ENCODE peak calls at places on chromosomes 5 and 9, in four cellular contexts. H, D, G and B are unnamed samples.

GRCh38 chr9:101387871-101388506 is 3.2 kb upstream of the BAAT start:
- DNase-seq in G (peak; percentile 73), D (no peak), H (peak; percentile 25), B (peak; percentile 28)

GRCh38 chr9:14061921-14062320 is 252.0 kb downstream of the NFIB start:
- DNase-seq in H (no peak), G (no peak), D (no peak), B (no peak)

GRCh38 chr9:34869390-34869789 is 88.7 kb upstream of the PHF24 start:
- DNase-seq in H (no peak), G (peak; percentile 26), D (no peak), B (peak; percentile 36)

GRCh38 chr5:78746990-78747389 is 98.4 kb upstream of the LHFPL2 start:
- DNase-seq in D (no peak), G (no peak), H (no peak), B (no peak)

GRCh38 chr5:81409361-81409760 is 15.4 kb upstream of the ACOT12 start:
- DNase-seq in G (no peak), D (no peak), H (no peak), B (no peak)

GRCh38 chr5:66553368-66553912 is 42.8 kb upstream of the MAST4 start:
- DNase-seq in H (no peak), D (no peak), G (no peak), B (no peak)

GRCh38 chr9:5515261-5515650 is 4.9 kb downstream of the PDCD1LG2 start:
- DNase-seq in G (no peak), D (no peak), H (no peak), B (no peak)

GRCh38 chr5:56202483-56202882 is 30.6 kb downstream of the ANKRD55 start:
- DNase-seq in H (no peak), G (no peak), D (no peak), B (no peak)

GRCh38 chr5:61347088-61347487 is 15.0 kb downstream of the ZSWIM6 start:
- DNase-seq in H (no peak), G (no peak), D (no peak), B (no peak)

GRCh38 chr5:179343902-179344300 is 1.4 kb downstream of the ADAMTS2 start:
- DNase-seq in G (peak; percentile 76), D (peak; percentile 84), H (peak; percentile 65), B (no peak)

GRCh38 chr9:137945581-137945980 is 68.0 kb downstream of the CACNA1B start:
- DNase-seq in G (peak; percentile 21), D (no peak), H (no peak), B (no peak)

GRCh38 chr5:6082685-6083084 is 295.7 kb downstream of the MED10 start:
- DNase-seq in G (no peak), D (no peak), H (no peak), B (no peak)

GRCh38 chr9:133115604-133116345 is 5.3 kb downstream of the RALGDS start:
- DNase-seq in G (peak; percentile 61), D (no peak), H (peak; percentile 81), B (peak; percentile 94)

GRCh38 chr5:90387508-90387907 is 22.0 kb downstream of the CETN3 start:
- DNase-seq in H (no peak), D (no peak), G (no peak), B (no peak)

GRCh38 chr5:72015103-72015548 is 92.1 kb upstream of the MAP1B start:
- DNase-seq in G (peak; percentile 37), D (no peak), H (peak; percentile 12), B (peak; percentile 29)

GRCh38 chr9:130405657-130406257 is 39.0 kb upstream of the ASS1 start:
- DNase-seq in H (no peak), G (no peak), D (no peak), B (no peak)

GRCh38 chr5:121478636-121479035 is 373.0 kb upstream of the FTMT start:
- DNase-seq in D (no peak), H (no peak), G (no peak), B (no peak)

GRCh38 chr9:126844085-126844484 is 16.4 kb upstream of the ZBTB34 start:
- DNase-seq in G (peak; percentile 83), D (no peak), H (peak; percentile 67), B (no peak)

GRCh38 chr9:118478752-118479151 is 774.5 kb downstream of the TLR4 start:
- DNase-seq in G (no peak), D (no peak), H (no peak), B (no peak)

GRCh38 chr9:20884985-20885593 is 146.4 kb downstream of the HACD4 start:
- DNase-seq in D (no peak), G (peak; percentile 68), H (peak; percentile 40), B (peak; percentile 77)

GRCh38 chr5:44389410-44389879 is at the start of gene FGF10:
- DNase-seq in D (peak; percentile 64), G (no peak), H (peak; percentile 17), B (no peak)

GRCh38 chr5:129781594-129781993 is 33.7 kb downstream of the MINAR2 start:
- DNase-seq in H (no peak), G (no peak), D (no peak), B (no peak)

GRCh38 chr5:143262393-143263174 is 140.9 kb downstream of the NR3C1 start:
- DNase-seq in D (no peak), G (peak; percentile 97), H (peak; percentile 46), B (peak; percentile 63)